ENCODE peak calls at places on chromosome 10, in seven cellular contexts. F, G, E, A, H, K and T are unnamed samples.

GRCh38 chr10:62046522-62047239 is 145.2 kb downstream of the ARID5B start:
- ATAC-seq in F (peak; percentile 15), G (no peak), E (no peak), A (peak; percentile 13), H (peak; percentile 68), K (no peak), T (no peak)

GRCh38 chr10:92851003-92851402 is 2.7 kb downstream of the EXOC6 start:
- ATAC-seq in F (no peak), G (no peak), E (no peak), A (no peak), H (no peak), K (no peak), T (no peak)

GRCh38 chr10:17059197-17059688 is 70.4 kb downstream of the CUBN start:
- ATAC-seq in F (no peak), G (no peak), E (no peak), A (no peak), H (no peak), K (no peak), T (no peak)

GRCh38 chr10:10605551-10606081 is 412.1 kb upstream of the CELF2 start:
- ATAC-seq in F (peak; percentile 93), G (peak; percentile 87), E (no peak), A (no peak), H (no peak), K (no peak), T (peak; percentile 92)

GRCh38 chr10:60827791-60828488 is 49.7 kb downstream of the CDK1 start:
- ATAC-seq in F (no peak), G (peak; percentile 55), E (peak; percentile 84), A (peak; percentile 76), H (no peak), K (peak; percentile 43), T (peak; percentile 70)

GRCh38 chr10:114691442-114691941 is 33.4 kb upstream of the ABLIM1 start:
- ATAC-seq in F (no peak), G (no peak), E (no peak), A (no peak), H (no peak), K (no peak), T (no peak)

GRCh38 chr10:6535365-6535764 is 44.7 kb downstream of the PRKCQ start:
- ATAC-seq in F (no peak), G (no peak), E (no peak), A (no peak), H (no peak), K (no peak), T (no peak)

GRCh38 chr10:71284544-71285179 is 34.4 kb upstream of the SLC29A3 start:
- ATAC-seq in F (no peak), G (no peak), E (no peak), A (no peak), H (no peak), K (no peak), T (peak; percentile 5)

GRCh38 chr10:59750155-59750945 is 2.9 kb downstream of the MRLN start:
- ATAC-seq in F (no peak), G (no peak), E (no peak), A (no peak), H (no peak), K (no peak), T (no peak)

GRCh38 chr10:124294811-124295770 is 123.6 kb downstream of the OAT start:
- ATAC-seq in F (no peak), G (no peak), E (no peak), A (no peak), H (no peak), K (no peak), T (no peak)

GRCh38 chr10:124296813-124297788 is 121.6 kb downstream of the OAT start:
- ATAC-seq in F (no peak), G (no peak), E (no peak), A (no peak), H (no peak), K (no peak), T (no peak)

GRCh38 chr10:124293641-124294449 is 124.9 kb downstream of the OAT start:
- ATAC-seq in F (no peak), G (no peak), E (no peak), A (no peak), H (no peak), K (no peak), T (no peak)

GRCh38 chr10:124298891-124299290 is 119.8 kb downstream of the OAT start:
- ATAC-seq in F (no peak), G (no peak), E (no peak), A (no peak), H (no peak), K (no peak), T (no peak)

GRCh38 chr10:124296121-124296812 is 122.5 kb downstream of the OAT start:
- ATAC-seq in F (peak; percentile 32), G (no peak), E (no peak), A (no peak), H (no peak), K (peak; percentile 63), T (no peak)
- TF ChIP-seq CTCF in F (no peak), G (no peak), E (no peak), A (no peak), H (no peak), K (no peak), T (no peak)

DNA sequence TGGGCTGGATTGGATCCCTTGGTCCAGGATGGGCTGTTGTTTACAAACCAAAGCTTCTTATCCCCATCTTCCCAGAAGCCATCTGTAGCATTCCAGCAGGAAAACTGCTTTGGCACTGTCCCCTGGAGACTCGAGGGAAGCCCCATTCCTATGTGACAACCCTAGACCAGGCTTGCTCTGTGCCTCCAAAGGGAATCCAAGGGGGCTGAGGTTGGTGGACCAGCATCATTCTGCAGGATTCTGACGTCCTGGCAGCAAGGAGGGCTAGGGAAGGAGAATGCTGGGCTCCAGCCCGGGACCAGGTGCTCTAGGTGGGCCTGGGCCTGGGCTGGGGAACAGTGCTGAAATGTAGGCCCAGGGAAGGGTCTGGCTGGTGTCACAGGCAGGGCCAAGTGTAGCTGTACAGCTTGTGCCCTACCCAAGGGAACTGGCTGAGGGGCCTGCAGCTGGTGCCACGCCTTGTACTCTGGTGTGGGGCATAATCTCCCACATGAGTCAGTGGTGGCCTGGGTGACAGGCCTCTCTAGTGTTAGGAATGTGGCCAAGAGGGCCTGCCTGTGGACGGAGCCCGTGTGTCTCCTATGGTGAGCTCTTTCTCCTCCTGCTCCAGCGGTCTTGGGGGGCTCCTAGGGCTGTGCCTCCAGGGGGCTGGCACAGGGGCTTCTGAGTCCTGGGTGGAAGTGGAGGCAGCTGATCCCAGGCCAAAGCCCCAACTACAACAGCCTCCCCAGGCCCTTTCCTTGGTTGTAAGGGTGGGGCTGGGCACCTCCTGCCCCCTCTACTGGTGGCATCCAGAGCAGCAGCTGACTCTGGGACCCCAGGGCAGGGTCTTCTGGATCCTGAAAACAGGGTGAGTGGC is 25.2 kb downstream of the TRIM8 start:
- ATAC-seq in F (peak; percentile 81), G (peak; percentile 86), E (peak; percentile 40), A (no peak), H (no peak), K (peak; percentile 43), T (peak; percentile 48)
- TF ChIP-seq CTCF in F (no peak), G (no peak), E (peak; percentile 43), A (peak; percentile 33), H (peak; percentile 45), K (peak; percentile 55), T (no peak)

GRCh38 chr10:132199854-132200311 is 13.1 kb downstream of the DPYSL4 start:
- ATAC-seq in F (no peak), G (no peak), E (no peak), A (no peak), H (no peak), K (no peak), T (no peak)
- TF ChIP-seq CTCF in F (no peak), G (no peak), E (no peak), A (no peak), H (no peak), K (no peak), T (no peak)

DNA sequence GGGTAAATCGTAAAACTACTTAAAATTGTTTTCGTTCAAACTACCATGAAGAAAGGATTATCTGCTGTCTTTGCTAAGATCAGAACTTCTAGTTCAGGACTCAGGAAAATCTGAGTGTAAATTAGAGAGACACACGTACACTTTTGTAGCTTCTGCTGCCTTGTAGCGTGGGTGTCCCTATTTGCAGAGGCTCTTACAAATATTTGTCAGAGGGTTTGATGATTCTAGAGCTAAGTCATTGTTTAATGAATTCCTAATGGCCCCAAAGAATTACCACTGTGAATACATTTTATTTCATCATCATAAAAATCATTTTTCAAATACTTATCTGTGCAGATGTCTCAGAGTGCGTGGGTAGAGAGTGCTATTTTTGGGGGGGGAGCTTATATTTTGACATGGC is 314.9 kb downstream of the LRMDA start:
- ATAC-seq in F (no peak), G (no peak), E (no peak), A (peak; percentile 64), H (no peak), K (no peak), T (no peak)
- TF ChIP-seq CTCF in F (no peak), G (no peak), E (no peak), A (no peak), H (no peak), K (no peak), T (no peak)